ENCODE peak calls at places on chromosomes 12 and 14, in seven cellular contexts. One of them, this sample, is unnamed. For H3K36me3, the result is how much of the 10 kb centered on the place peaks cover.

GRCh38 chr12:110741795-110742717 is 635 bp downstream of the PPP1CC start:
- DNase-seq in Peyer's patch: no peak
- DNase-seq in heart right ventricle: no peak
- DNase-seq in OCI-LY7: peak
- DNase-seq in right lobe of liver: peak
- DNase-seq in CD8-positive, alpha-beta memory T cell: no peak
- DNase-seq in left ventricle myocardium inferior: no peak
- DNase-seq in this sample: peak

GRCh38 chr14:72738181-72738611 is 155.7 kb downstream of the DPF3 start:
- DNase-seq in Peyer's patch: no peak
- DNase-seq in heart right ventricle: no peak
- DNase-seq in OCI-LY7: no peak
- DNase-seq in right lobe of liver: peak
- DNase-seq in CD8-positive, alpha-beta memory T cell: no peak
- DNase-seq in left ventricle myocardium inferior: no peak
- DNase-seq in this sample: no peak

GRCh38 chr14:46973295-46973694 is 321.7 kb upstream of the RPL10L start:
- DNase-seq in Peyer's patch: no peak
- DNase-seq in heart right ventricle: no peak
- DNase-seq in OCI-LY7: no peak
- DNase-seq in right lobe of liver: no peak
- DNase-seq in CD8-positive, alpha-beta memory T cell: no peak
- DNase-seq in left ventricle myocardium inferior: no peak
- DNase-seq in this sample: no peak

GRCh38 chr14:60217713-60218112 is 31.3 kb upstream of the PPM1A start:
- DNase-seq in Peyer's patch: no peak
- DNase-seq in heart right ventricle: no peak
- DNase-seq in OCI-LY7: no peak
- DNase-seq in right lobe of liver: no peak
- DNase-seq in CD8-positive, alpha-beta memory T cell: no peak
- DNase-seq in left ventricle myocardium inferior: no peak
- DNase-seq in this sample: no peak

GRCh38 chr12:3105690-3106479 is 28.7 kb downstream of the TSPAN9 start:
- DNase-seq in Peyer's patch: no peak
- DNase-seq in heart right ventricle: no peak
- DNase-seq in OCI-LY7: no peak
- DNase-seq in right lobe of liver: no peak
- DNase-seq in CD8-positive, alpha-beta memory T cell: no peak
- DNase-seq in left ventricle myocardium inferior: no peak
- DNase-seq in this sample: no peak

GRCh38 chr12:126493366-126494108 is 1428.3 kb downstream of the AACS start:
- DNase-seq in Peyer's patch: no peak
- DNase-seq in heart right ventricle: no peak
- DNase-seq in OCI-LY7: no peak
- DNase-seq in right lobe of liver: no peak
- DNase-seq in CD8-positive, alpha-beta memory T cell: no peak
- DNase-seq in left ventricle myocardium inferior: no peak
- DNase-seq in this sample: no peak

GRCh38 chr14:101844219-101844618 is 82.7 kb downstream of the PPP2R5C start:
- DNase-seq in Peyer's patch: no peak
- DNase-seq in heart right ventricle: peak
- DNase-seq in OCI-LY7: peak
- DNase-seq in right lobe of liver: no peak
- DNase-seq in CD8-positive, alpha-beta memory T cell: no peak
- DNase-seq in left ventricle myocardium inferior: peak
- DNase-seq in this sample: no peak

GRCh38 chr14:34300330-34300729 is 161.7 kb downstream of the SPTSSA start:
- DNase-seq in Peyer's patch: no peak
- DNase-seq in heart right ventricle: no peak
- DNase-seq in OCI-LY7: no peak
- DNase-seq in right lobe of liver: no peak
- DNase-seq in CD8-positive, alpha-beta memory T cell: no peak
- DNase-seq in left ventricle myocardium inferior: no peak
- DNase-seq in this sample: no peak

GRCh38 chr14:54446201-54446693 is 5.1 kb upstream of the CNIH1 start:
- DNase-seq in Peyer's patch: peak
- DNase-seq in heart right ventricle: no peak
- DNase-seq in OCI-LY7: no peak
- DNase-seq in right lobe of liver: no peak
- DNase-seq in CD8-positive, alpha-beta memory T cell: no peak
- DNase-seq in left ventricle myocardium inferior: no peak
- DNase-seq in this sample: no peak

GRCh38 chr12:56120158-56120846 is 2.2 kb downstream of the ZC3H10 start:
- DNase-seq in Peyer's patch: no peak
- DNase-seq in heart right ventricle: no peak
- DNase-seq in OCI-LY7: no peak
- DNase-seq in right lobe of liver: no peak
- DNase-seq in CD8-positive, alpha-beta memory T cell: no peak
- DNase-seq in left ventricle myocardium inferior: no peak
- DNase-seq in this sample: no peak

GRCh38 chr12:53299454-53300180 is at the start of gene MYG1:
- DNase-seq in Peyer's patch: peak
- DNase-seq in heart right ventricle: peak
- DNase-seq in OCI-LY7: peak
- DNase-seq in right lobe of liver: peak
- DNase-seq in CD8-positive, alpha-beta memory T cell: peak
- DNase-seq in left ventricle myocardium inferior: peak
- DNase-seq in this sample: peak

GRCh38 chr12:75155962-75156361 is 53.7 kb downstream of the KCNC2 start:
- DNase-seq in Peyer's patch: no peak
- DNase-seq in heart right ventricle: no peak
- DNase-seq in OCI-LY7: no peak
- DNase-seq in right lobe of liver: no peak
- DNase-seq in CD8-positive, alpha-beta memory T cell: no peak
- DNase-seq in left ventricle myocardium inferior: no peak
- DNase-seq in this sample: no peak

GRCh38 chr14:100823488-100823887 is 2.4 kb upstream of the MEG3 start:
- DNase-seq in Peyer's patch: no peak
- DNase-seq in heart right ventricle: no peak
- DNase-seq in OCI-LY7: no peak
- DNase-seq in right lobe of liver: no peak
- DNase-seq in CD8-positive, alpha-beta memory T cell: no peak
- DNase-seq in left ventricle myocardium inferior: no peak
- DNase-seq in this sample: no peak

GRCh38 chr14:22040781-22041125 is 367.1 kb upstream of the OR4E1 start:
- DNase-seq in Peyer's patch: no peak
- DNase-seq in heart right ventricle: no peak
- DNase-seq in OCI-LY7: no peak
- DNase-seq in right lobe of liver: no peak
- DNase-seq in CD8-positive, alpha-beta memory T cell: no peak
- DNase-seq in left ventricle myocardium inferior: no peak
- DNase-seq in this sample: no peak

GRCh38 chr14:55712505-55712904 is 132.5 kb downstream of the KTN1 start:
- DNase-seq in Peyer's patch: peak
- DNase-seq in heart right ventricle: peak
- DNase-seq in OCI-LY7: no peak
- DNase-seq in right lobe of liver: peak
- DNase-seq in CD8-positive, alpha-beta memory T cell: no peak
- DNase-seq in left ventricle myocardium inferior: peak
- DNase-seq in this sample: no peak

GRCh38 chr12:92439397-92439779 is 263.4 kb upstream of the PLEKHG7 start:
- DNase-seq in Peyer's patch: no peak
- DNase-seq in heart right ventricle: no peak
- DNase-seq in OCI-LY7: no peak
- DNase-seq in right lobe of liver: no peak
- DNase-seq in CD8-positive, alpha-beta memory T cell: no peak
- DNase-seq in left ventricle myocardium inferior: no peak
- DNase-seq in this sample: no peak

GRCh38 chr14:71588028-71588427 is 344.2 kb upstream of the RGS6 start:
- DNase-seq in Peyer's patch: no peak
- DNase-seq in heart right ventricle: no peak
- DNase-seq in OCI-LY7: no peak
- DNase-seq in right lobe of liver: no peak
- DNase-seq in CD8-positive, alpha-beta memory T cell: no peak
- DNase-seq in left ventricle myocardium inferior: no peak
- DNase-seq in this sample: no peak

GRCh38 chr14:79057333-79057732 is 887.2 kb downstream of the NRXN3 start:
- DNase-seq in Peyer's patch: no peak
- DNase-seq in heart right ventricle: no peak
- DNase-seq in OCI-LY7: no peak
- DNase-seq in right lobe of liver: no peak
- DNase-seq in CD8-positive, alpha-beta memory T cell: no peak
- DNase-seq in left ventricle myocardium inferior: no peak
- DNase-seq in this sample: no peak

GRCh38 chr12:63917864-63918742 is 73.6 kb downstream of the SRGAP1 start:
- DNase-seq in Peyer's patch: peak
- DNase-seq in heart right ventricle: no peak
- DNase-seq in OCI-LY7: peak
- DNase-seq in right lobe of liver: no peak
- DNase-seq in CD8-positive, alpha-beta memory T cell: no peak
- DNase-seq in left ventricle myocardium inferior: no peak
- DNase-seq in this sample: no peak

GRCh38 chr14:97180304-97181200 is 383.4 kb downstream of the VRK1 start:
- DNase-seq in Peyer's patch: no peak
- DNase-seq in heart right ventricle: no peak
- DNase-seq in OCI-LY7: no peak
- DNase-seq in right lobe of liver: no peak
- DNase-seq in CD8-positive, alpha-beta memory T cell: no peak
- DNase-seq in left ventricle myocardium inferior: no peak
- DNase-seq in this sample: no peak

GRCh38 chr14:52458721-52459085 is 93.6 kb downstream of the TXNDC16 start:
- DNase-seq in Peyer's patch: no peak
- DNase-seq in heart right ventricle: no peak
- DNase-seq in OCI-LY7: no peak
- DNase-seq in right lobe of liver: no peak
- DNase-seq in CD8-positive, alpha-beta memory T cell: no peak
- DNase-seq in left ventricle myocardium inferior: no peak
- DNase-seq in this sample: no peak

GRCh38 chr12:74620932-74621331 is 83.3 kb downstream of the ATXN7L3B start:
- DNase-seq in Peyer's patch: no peak
- DNase-seq in heart right ventricle: no peak
- DNase-seq in OCI-LY7: no peak
- DNase-seq in right lobe of liver: no peak
- DNase-seq in CD8-positive, alpha-beta memory T cell: no peak
- DNase-seq in left ventricle myocardium inferior: no peak
- DNase-seq in this sample: no peak

GRCh38 chr12:121123488-121123887 is 9.2 kb upstream of the P2RX7 start:
- DNase-seq in Peyer's patch: no peak
- DNase-seq in heart right ventricle: no peak
- DNase-seq in OCI-LY7: no peak
- DNase-seq in right lobe of liver: no peak
- DNase-seq in CD8-positive, alpha-beta memory T cell: no peak
- DNase-seq in left ventricle myocardium inferior: no peak
- DNase-seq in this sample: no peak
- H3K27ac ChIP-seq in Peyer's patch: no peak
- H3K27ac ChIP-seq in heart right ventricle: no peak
- H3K27ac ChIP-seq in OCI-LY7: no peak
- H3K27ac ChIP-seq in right lobe of liver: no peak
- H3K27ac ChIP-seq in CD8-positive, alpha-beta memory T cell: no peak
- H3K27ac ChIP-seq in left ventricle myocardium inferior: no peak
- H3K27ac ChIP-seq in this sample: no peak

GRCh38 chr12:45363903-45364302 is 148.0 kb downstream of the ANO6 start:
- DNase-seq in Peyer's patch: no peak
- DNase-seq in heart right ventricle: no peak
- DNase-seq in OCI-LY7: no peak
- DNase-seq in right lobe of liver: no peak
- DNase-seq in CD8-positive, alpha-beta memory T cell: no peak
- DNase-seq in left ventricle myocardium inferior: no peak
- DNase-seq in this sample: no peak
- H3K36me3 ChIP-seq in Peyer's patch: under half
- H3K36me3 ChIP-seq in heart right ventricle: under half
- H3K36me3 ChIP-seq in OCI-LY7: under half
- H3K36me3 ChIP-seq in right lobe of liver: under half
- H3K36me3 ChIP-seq in CD8-positive, alpha-beta memory T cell: under half
- H3K36me3 ChIP-seq in left ventricle myocardium inferior: half or more
- H3K36me3 ChIP-seq in this sample: under half

GRCh38 chr14:91250912-91251311 is 6.4 kb upstream of the GPR68 start:
- DNase-seq in Peyer's patch: no peak
- DNase-seq in heart right ventricle: no peak
- DNase-seq in OCI-LY7: no peak
- DNase-seq in right lobe of liver: no peak
- DNase-seq in CD8-positive, alpha-beta memory T cell: no peak
- DNase-seq in left ventricle myocardium inferior: no peak
- DNase-seq in this sample: no peak

GRCh38 chr14:91246051-91246852 is 1.7 kb upstream of the GPR68 start:
- DNase-seq in Peyer's patch: no peak
- DNase-seq in heart right ventricle: no peak
- DNase-seq in OCI-LY7: no peak
- DNase-seq in right lobe of liver: no peak
- DNase-seq in CD8-positive, alpha-beta memory T cell: peak
- DNase-seq in left ventricle myocardium inferior: no peak
- DNase-seq in this sample: peak

GRCh38 chr14:91253795-91254323 is 9.4 kb upstream of the GPR68 start:
- DNase-seq in Peyer's patch: no peak
- DNase-seq in heart right ventricle: no peak
- DNase-seq in OCI-LY7: no peak
- DNase-seq in right lobe of liver: no peak
- DNase-seq in CD8-positive, alpha-beta memory T cell: no peak
- DNase-seq in left ventricle myocardium inferior: no peak
- DNase-seq in this sample: no peak

GRCh38 chr14:91252901-91253794 is 8.6 kb upstream of the GPR68 start:
- DNase-seq in Peyer's patch: peak
- DNase-seq in heart right ventricle: peak
- DNase-seq in OCI-LY7: peak
- DNase-seq in right lobe of liver: no peak
- DNase-seq in CD8-positive, alpha-beta memory T cell: peak
- DNase-seq in left ventricle myocardium inferior: peak
- DNase-seq in this sample: peak

GRCh38 chr14:91249841-91250616 is 5.5 kb upstream of the GPR68 start:
- DNase-seq in Peyer's patch: no peak
- DNase-seq in heart right ventricle: no peak
- DNase-seq in OCI-LY7: peak
- DNase-seq in right lobe of liver: no peak
- DNase-seq in CD8-positive, alpha-beta memory T cell: peak
- DNase-seq in left ventricle myocardium inferior: no peak
- DNase-seq in this sample: peak
- H3K4me3 ChIP-seq in Peyer's patch: no peak
- H3K4me3 ChIP-seq in heart right ventricle: no peak
- H3K4me3 ChIP-seq in OCI-LY7: peak
- H3K4me3 ChIP-seq in right lobe of liver: no peak
- H3K4me3 ChIP-seq in CD8-positive, alpha-beta memory T cell: peak
- H3K4me3 ChIP-seq in left ventricle myocardium inferior: no peak
- H3K4me3 ChIP-seq in this sample: peak

GRCh38 chr12:47190905-47191304 is 111.1 kb upstream of the AMIGO2 start:
- DNase-seq in Peyer's patch: no peak
- DNase-seq in heart right ventricle: no peak
- DNase-seq in OCI-LY7: no peak
- DNase-seq in right lobe of liver: no peak
- DNase-seq in CD8-positive, alpha-beta memory T cell: no peak
- DNase-seq in left ventricle myocardium inferior: no peak
- DNase-seq in this sample: no peak
- H3K27ac ChIP-seq in Peyer's patch: no peak
- H3K27ac ChIP-seq in heart right ventricle: no peak
- H3K27ac ChIP-seq in OCI-LY7: no peak
- H3K27ac ChIP-seq in right lobe of liver: no peak
- H3K27ac ChIP-seq in CD8-positive, alpha-beta memory T cell: no peak
- H3K27ac ChIP-seq in left ventricle myocardium inferior: no peak
- H3K27ac ChIP-seq in this sample: peak

DNA sequence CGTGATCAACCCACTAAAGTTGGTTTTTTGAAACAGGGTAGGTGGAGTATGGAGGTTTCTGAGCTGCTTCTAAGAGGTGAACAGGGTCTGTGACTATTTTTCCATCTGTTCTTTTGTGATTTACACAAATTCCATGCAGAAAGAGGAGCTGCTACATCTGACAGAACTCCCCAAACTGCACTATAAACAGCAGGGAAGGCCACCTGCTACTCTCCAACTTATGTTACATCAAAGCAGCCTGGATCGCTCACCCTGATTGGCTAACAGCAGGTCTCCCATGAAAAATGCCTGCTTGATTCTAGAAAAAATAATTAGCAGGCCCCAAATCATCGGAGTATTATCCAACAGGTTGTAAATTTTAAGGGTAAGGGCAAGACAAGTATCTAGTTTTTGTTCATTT is 282.9 kb upstream of the FLRT2 start:
- DNase-seq in Peyer's patch: no peak
- DNase-seq in heart right ventricle: no peak
- DNase-seq in OCI-LY7: no peak
- DNase-seq in right lobe of liver: no peak
- DNase-seq in CD8-positive, alpha-beta memory T cell: no peak
- DNase-seq in left ventricle myocardium inferior: no peak
- DNase-seq in this sample: no peak
- H3K36me3 ChIP-seq in Peyer's patch: under half
- H3K36me3 ChIP-seq in heart right ventricle: under half
- H3K36me3 ChIP-seq in OCI-LY7: under half
- H3K36me3 ChIP-seq in right lobe of liver: under half
- H3K36me3 ChIP-seq in CD8-positive, alpha-beta memory T cell: under half
- H3K36me3 ChIP-seq in left ventricle myocardium inferior: under half
- H3K36me3 ChIP-seq in this sample: under half